ENCODE peak calls at places on chromosome 12, in ten cellular contexts. One of them, this sample, is unnamed.

GRCh38 chr12:85529896-85530295 is 249.9 kb downstream of the ALX1 start:
- DNase-seq in HepG2: no peak
- DNase-seq in A549: no peak
- DNase-seq in HCT116: no peak
- DNase-seq in GM12878: no peak
- DNase-seq in NB4: no peak
- DNase-seq in WTC11: no peak
- DNase-seq in endothelial cell of umbilical vein: no peak
- DNase-seq in K562: no peak
- DNase-seq in H1: no peak
- DNase-seq in this sample: no peak

GRCh38 chr12:96422192-96422591 is 22.0 kb upstream of the CDK17 start:
- DNase-seq in GM12878: no peak
- DNase-seq in endothelial cell of umbilical vein: peak; percentile 89
- DNase-seq in HCT116: no peak
- DNase-seq in HepG2: no peak
- DNase-seq in H1: no peak
- DNase-seq in A549: no peak
- DNase-seq in NB4: no peak
- DNase-seq in K562: no peak
- DNase-seq in WTC11: no peak
- DNase-seq in this sample: no peak

GRCh38 chr12:2129076-2129475 is 76.3 kb downstream of the CACNA1C start:
- DNase-seq in WTC11: no peak
- DNase-seq in K562: no peak
- DNase-seq in GM12878: no peak
- DNase-seq in endothelial cell of umbilical vein: no peak
- DNase-seq in HepG2: no peak
- DNase-seq in A549: no peak
- DNase-seq in H1: no peak
- DNase-seq in HCT116: no peak
- DNase-seq in NB4: no peak
- DNase-seq in this sample: peak; percentile 37

GRCh38 chr12:114685869-114686268 is 1.9 kb upstream of the TBX3 start:
- DNase-seq in GM12878: no peak
- DNase-seq in HepG2: no peak
- DNase-seq in NB4: no peak
- DNase-seq in HCT116: no peak
- DNase-seq in H1: no peak
- DNase-seq in WTC11: no peak
- DNase-seq in endothelial cell of umbilical vein: no peak
- DNase-seq in A549: no peak
- DNase-seq in K562: no peak
- DNase-seq in this sample: no peak

GRCh38 chr12:24803406-24804245 is 145.3 kb downstream of the BCAT1 start:
- DNase-seq in H1: no peak
- DNase-seq in NB4: no peak
- DNase-seq in K562: no peak
- DNase-seq in WTC11: no peak
- DNase-seq in HepG2: no peak
- DNase-seq in A549: no peak
- DNase-seq in endothelial cell of umbilical vein: no peak
- DNase-seq in HCT116: no peak
- DNase-seq in GM12878: no peak
- DNase-seq in this sample: no peak

GRCh38 chr12:111428728-111429175 is 23.0 kb downstream of the SH2B3 start:
- DNase-seq in HepG2: no peak
- DNase-seq in endothelial cell of umbilical vein: peak; percentile 73
- DNase-seq in HCT116: no peak
- DNase-seq in GM12878: no peak
- DNase-seq in WTC11: no peak
- DNase-seq in H1: no peak
- DNase-seq in K562: no peak
- DNase-seq in NB4: peak; percentile 94
- DNase-seq in A549: no peak
- DNase-seq in this sample: no peak

GRCh38 chr12:66467932-66468331 is 165.6 kb downstream of the HELB start:
- DNase-seq in A549: no peak
- DNase-seq in endothelial cell of umbilical vein: no peak
- DNase-seq in HepG2: no peak
- DNase-seq in NB4: peak; percentile 43
- DNase-seq in H1: no peak
- DNase-seq in HCT116: peak; percentile 46
- DNase-seq in WTC11: no peak
- DNase-seq in K562: peak; percentile 10
- DNase-seq in GM12878: no peak
- DNase-seq in this sample: peak; percentile 8

GRCh38 chr12:76587428-76588178 is 28.0 kb upstream of the OSBPL8 start:
- DNase-seq in HCT116: no peak
- DNase-seq in endothelial cell of umbilical vein: no peak
- DNase-seq in WTC11: no peak
- DNase-seq in NB4: no peak
- DNase-seq in A549: no peak
- DNase-seq in GM12878: no peak
- DNase-seq in H1: no peak
- DNase-seq in K562: no peak
- DNase-seq in HepG2: no peak
- DNase-seq in this sample: no peak

GRCh38 chr12:88921434-88921833 is 341.2 kb upstream of the KITLG start:
- DNase-seq in GM12878: no peak
- DNase-seq in A549: no peak
- DNase-seq in HepG2: no peak
- DNase-seq in WTC11: no peak
- DNase-seq in HCT116: no peak
- DNase-seq in K562: no peak
- DNase-seq in H1: no peak
- DNase-seq in NB4: no peak
- DNase-seq in endothelial cell of umbilical vein: no peak
- DNase-seq in this sample: no peak

GRCh38 chr12:31325877-31326631 is at the start of gene SINHCAF:
- DNase-seq in NB4: peak; percentile 100
- DNase-seq in HepG2: peak; percentile 99
- DNase-seq in K562: peak; percentile 100
- DNase-seq in A549: peak; percentile 91
- DNase-seq in H1: peak; percentile 99
- DNase-seq in HCT116: peak; percentile 96
- DNase-seq in WTC11: peak; percentile 100
- DNase-seq in endothelial cell of umbilical vein: peak; percentile 99
- DNase-seq in GM12878: peak; percentile 92
- DNase-seq in this sample: peak; percentile 97

GRCh38 chr12:31324845-31325523 is 966 bp downstream of the SINHCAF start:
- DNase-seq in endothelial cell of umbilical vein: peak; percentile 76
- DNase-seq in WTC11: peak; percentile 31
- DNase-seq in GM12878: no peak
- DNase-seq in HepG2: no peak
- DNase-seq in K562: peak; percentile 66
- DNase-seq in A549: peak; percentile 25
- DNase-seq in HCT116: no peak
- DNase-seq in H1: no peak
- DNase-seq in NB4: peak; percentile 69
- DNase-seq in this sample: peak; percentile 60

GRCh38 chr12:31324116-31324844 is 1.7 kb downstream of the SINHCAF start:
- DNase-seq in NB4: peak; percentile 86
- DNase-seq in HepG2: peak; percentile 78
- DNase-seq in A549: peak; percentile 72
- DNase-seq in WTC11: peak; percentile 56
- DNase-seq in GM12878: no peak
- DNase-seq in HCT116: peak; percentile 63
- DNase-seq in endothelial cell of umbilical vein: peak; percentile 83
- DNase-seq in H1: no peak
- DNase-seq in K562: peak; percentile 78
- DNase-seq in this sample: peak; percentile 79

GRCh38 chr12:31326689-31327659 is 1.0 kb upstream of the SINHCAF start:
- DNase-seq in GM12878: no peak
- DNase-seq in H1: no peak
- DNase-seq in endothelial cell of umbilical vein: no peak
- DNase-seq in HepG2: no peak
- DNase-seq in WTC11: no peak
- DNase-seq in K562: no peak
- DNase-seq in NB4: no peak
- DNase-seq in HCT116: no peak
- DNase-seq in A549: no peak
- DNase-seq in this sample: no peak

DNA sequence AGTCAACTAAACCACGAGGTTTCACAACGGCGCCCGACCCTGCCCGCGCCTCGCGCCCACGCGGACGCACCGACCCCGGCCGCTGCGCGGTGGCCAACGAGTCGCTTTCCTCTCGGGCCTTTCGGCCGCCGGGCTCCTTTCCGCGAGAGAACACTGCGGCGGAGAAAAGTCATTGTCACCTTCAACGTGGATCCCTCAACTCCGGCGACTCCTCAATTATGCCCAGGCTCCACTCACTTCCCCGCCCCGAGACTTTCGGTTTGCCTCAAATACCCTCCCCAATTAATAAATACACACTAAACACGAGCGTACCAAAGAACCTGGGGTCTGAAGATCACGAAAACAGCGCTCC is 450 bp downstream of the SINHCAF start:
- DNase-seq in K562: no peak
- DNase-seq in WTC11: no peak
- DNase-seq in HepG2: no peak
- DNase-seq in H1: no peak
- DNase-seq in GM12878: no peak
- DNase-seq in A549: no peak
- DNase-seq in NB4: no peak
- DNase-seq in HCT116: no peak
- DNase-seq in endothelial cell of umbilical vein: no peak
- DNase-seq in this sample: no peak
- TF ChIP-seq MAX in K562: no peak
- TF ChIP-seq MAX in WTC11: no peak
- TF ChIP-seq MAX in HepG2: no peak
- TF ChIP-seq MAX in H1: peak; percentile 1
- TF ChIP-seq MAX in GM12878: no peak
- TF ChIP-seq MAX in A549: no peak
- TF ChIP-seq MAX in NB4: no peak
- TF ChIP-seq MAX in HCT116: no peak
- TF ChIP-seq MAX in endothelial cell of umbilical vein: no peak
- TF ChIP-seq MAX in this sample: peak; percentile 8

GRCh38 chr12:774051-774614 is 21.8 kb downstream of the WNK1 start:
- DNase-seq in GM12878: no peak
- DNase-seq in NB4: no peak
- DNase-seq in K562: no peak
- DNase-seq in WTC11: no peak
- DNase-seq in HepG2: no peak
- DNase-seq in A549: no peak
- DNase-seq in H1: no peak
- DNase-seq in HCT116: no peak
- DNase-seq in endothelial cell of umbilical vein: no peak
- DNase-seq in this sample: no peak

GRCh38 chr12:780750-781379 is 28.5 kb downstream of the WNK1 start:
- DNase-seq in endothelial cell of umbilical vein: no peak
- DNase-seq in GM12878: no peak
- DNase-seq in K562: no peak
- DNase-seq in HepG2: no peak
- DNase-seq in A549: no peak
- DNase-seq in H1: no peak
- DNase-seq in NB4: no peak
- DNase-seq in HCT116: no peak
- DNase-seq in WTC11: no peak
- DNase-seq in this sample: no peak

GRCh38 chr12:779745-780734 is 27.7 kb downstream of the WNK1 start:
- DNase-seq in WTC11: no peak
- DNase-seq in H1: no peak
- DNase-seq in GM12878: no peak
- DNase-seq in HCT116: no peak
- DNase-seq in endothelial cell of umbilical vein: peak; percentile 79
- DNase-seq in HepG2: peak; percentile 41
- DNase-seq in K562: no peak
- DNase-seq in NB4: no peak
- DNase-seq in A549: peak; percentile 35
- DNase-seq in this sample: no peak

GRCh38 chr12:777550-778047 is 25.2 kb downstream of the WNK1 start:
- DNase-seq in A549: no peak
- DNase-seq in H1: no peak
- DNase-seq in K562: no peak
- DNase-seq in GM12878: no peak
- DNase-seq in HCT116: no peak
- DNase-seq in WTC11: no peak
- DNase-seq in HepG2: no peak
- DNase-seq in endothelial cell of umbilical vein: no peak
- DNase-seq in NB4: no peak
- DNase-seq in this sample: no peak

DNA sequence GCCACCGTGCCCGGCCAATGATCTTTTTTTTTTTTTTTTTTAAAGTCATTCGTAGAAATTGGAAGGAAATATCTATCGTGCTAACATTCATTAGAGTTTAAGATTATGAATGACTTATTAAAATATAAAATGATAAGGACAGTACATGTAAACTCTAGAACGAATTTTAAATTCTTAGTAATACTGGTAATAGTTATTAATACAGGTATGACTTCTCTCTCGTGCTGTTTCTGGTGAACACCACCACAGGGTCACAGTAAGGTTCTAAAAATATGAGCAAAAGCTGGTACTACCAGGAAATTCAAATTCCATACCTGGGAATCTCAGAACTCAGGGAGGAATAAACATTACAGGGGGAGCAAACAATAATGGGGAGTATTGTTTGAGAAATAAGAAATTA is 26.2 kb downstream of the WNK1 start:
- DNase-seq in K562: no peak
- DNase-seq in endothelial cell of umbilical vein: no peak
- DNase-seq in WTC11: no peak
- DNase-seq in GM12878: no peak
- DNase-seq in H1: no peak
- DNase-seq in NB4: no peak
- DNase-seq in HCT116: no peak
- DNase-seq in A549: no peak
- DNase-seq in HepG2: no peak
- DNase-seq in this sample: no peak
- TF ChIP-seq MAX in K562: no peak
- TF ChIP-seq MAX in endothelial cell of umbilical vein: no peak
- TF ChIP-seq MAX in WTC11: no peak
- TF ChIP-seq MAX in GM12878: no peak
- TF ChIP-seq MAX in H1: no peak
- TF ChIP-seq MAX in NB4: no peak
- TF ChIP-seq MAX in HCT116: no peak
- TF ChIP-seq MAX in A549: no peak
- TF ChIP-seq MAX in HepG2: no peak
- TF ChIP-seq MAX in this sample: no peak

GRCh38 chr12:42163913-42164312 is 19.2 kb upstream of the GXYLT1 start:
- DNase-seq in endothelial cell of umbilical vein: no peak
- DNase-seq in NB4: no peak
- DNase-seq in GM12878: no peak
- DNase-seq in K562: no peak
- DNase-seq in HepG2: no peak
- DNase-seq in A549: no peak
- DNase-seq in H1: no peak
- DNase-seq in WTC11: no peak
- DNase-seq in HCT116: no peak
- DNase-seq in this sample: no peak
- TF ChIP-seq MAX in endothelial cell of umbilical vein: no peak
- TF ChIP-seq MAX in NB4: no peak
- TF ChIP-seq MAX in GM12878: no peak
- TF ChIP-seq MAX in K562: no peak
- TF ChIP-seq MAX in HepG2: no peak
- TF ChIP-seq MAX in A549: no peak
- TF ChIP-seq MAX in H1: no peak
- TF ChIP-seq MAX in WTC11: no peak
- TF ChIP-seq MAX in HCT116: no peak
- TF ChIP-seq MAX in this sample: no peak

DNA sequence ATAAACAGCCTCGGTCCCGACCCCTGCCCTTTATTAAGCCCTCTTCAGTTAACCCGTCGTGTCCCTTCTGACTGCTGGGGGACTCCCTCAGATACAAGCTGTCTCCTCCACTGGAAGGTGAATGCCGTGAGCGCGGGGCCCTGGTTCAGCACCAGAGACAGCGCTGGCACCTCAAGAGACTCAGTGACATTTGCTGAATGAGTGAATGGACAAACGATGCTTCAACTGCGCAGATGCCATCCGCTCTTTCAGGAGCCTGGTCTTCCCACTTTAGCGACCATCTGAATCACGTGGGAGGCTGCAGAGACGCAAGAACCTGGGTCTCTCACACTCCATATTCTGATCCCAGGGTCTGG is 92.6 kb upstream of the SFSWAP start:
- DNase-seq in WTC11: peak; percentile 69
- DNase-seq in NB4: peak; percentile 65
- DNase-seq in HCT116: no peak
- DNase-seq in GM12878: no peak
- DNase-seq in HepG2: no peak
- DNase-seq in H1: no peak
- DNase-seq in A549: no peak
- DNase-seq in K562: peak; percentile 44
- DNase-seq in endothelial cell of umbilical vein: no peak
- DNase-seq in this sample: no peak
- TF ChIP-seq MAX in WTC11: no peak
- TF ChIP-seq MAX in NB4: no peak
- TF ChIP-seq MAX in HCT116: no peak
- TF ChIP-seq MAX in GM12878: no peak
- TF ChIP-seq MAX in HepG2: no peak
- TF ChIP-seq MAX in H1: no peak
- TF ChIP-seq MAX in A549: no peak
- TF ChIP-seq MAX in K562: no peak
- TF ChIP-seq MAX in endothelial cell of umbilical vein: no peak
- TF ChIP-seq MAX in this sample: no peak

This sample was measured in SK-N-SH.